ENCODE peak calls at places on chromosome 7, in five cellular contexts. U is stimulated activated CD4-positive, alpha-beta T cell treated with anti-CD3 and anti-CD28 coated beads, Interleukin-1b, Interleukin-23, amount 100 ng/mL, for 4 hours; C is mucosa of gallbladder; N is neural progenitor cell; Z is Daoy. K is an unnamed sample.
A peak's percentile ranks its signal among the peaks of the same experiment; 100 is the strongest.

GRCh38 chr7:47080816-47081215 is 501.1 kb downstream of the TNS3 start:
- DNase-seq in U (no peak), C (no peak), Z (no peak), N (no peak), K (peak; percentile 23)

GRCh38 chr7:29619111-29619510 is 55.5 kb downstream of the PRR15 start:
- DNase-seq in Z (no peak), C (no peak), N (no peak), U (no peak), K (no peak)

GRCh38 chr7:26153246-26153822 is 1.3 kb downstream of the NFE2L3 start:
- DNase-seq in N (peak; percentile 18), Z (peak; percentile 61), C (no peak), U (no peak), K (no peak)

GRCh38 chr7:5390918-5391317 is 32.7 kb downstream of the TNRC18 start:
- DNase-seq in N (no peak), U (no peak), C (no peak), Z (no peak), K (no peak)

GRCh38 chr7:149772821-149773425 is 465 bp downstream of the ZNF467 start:
- DNase-seq in C (no peak), Z (no peak), U (no peak), N (peak; percentile 60), K (no peak)

GRCh38 chr7:108202743-108203142 is 72.6 kb upstream of the LAMB4 start:
- DNase-seq in C (no peak), U (no peak), N (no peak), Z (no peak), K (no peak)

GRCh38 chr7:107119376-107120100 is 49.3 kb upstream of the HBP1 start:
- DNase-seq in Z (no peak), N (no peak), U (no peak), C (no peak), K (no peak)

GRCh38 chr7:1804310-1804709 is 134.2 kb downstream of the ELFN1 start:
- DNase-seq in U (no peak), C (no peak), Z (no peak), N (no peak), K (no peak)

GRCh38 chr7:139490130-139490529 is 6.7 kb upstream of the KLRG2 start:
- DNase-seq in U (no peak), N (no peak), Z (no peak), C (peak; percentile 70), K (no peak)

GRCh38 chr7:106462365-106462859 is 177.6 kb upstream of the NAMPT start:
- DNase-seq in C (no peak), Z (peak; percentile 27), U (peak; percentile 18), N (peak; percentile 11), K (no peak)

GRCh38 chr7:34471844-34472243 is 186.2 kb upstream of the NPSR1 start:
- DNase-seq in U (no peak), C (no peak), N (no peak), Z (no peak), K (no peak)

GRCh38 chr7:24762771-24763170 is 5.5 kb upstream of the GSDME start:
- DNase-seq in Z (no peak), N (no peak), U (no peak), C (no peak), K (no peak)

GRCh38 chr7:130273863-130274262 is 7.2 kb downstream of the CPA2 start:
- DNase-seq in C (no peak), U (no peak), Z (no peak), N (peak; percentile 48), K (no peak)

GRCh38 chr7:123004931-123005330 is 9.4 kb upstream of the TAS2R16 start:
- DNase-seq in Z (no peak), C (no peak), U (no peak), N (no peak), K (no peak)

GRCh38 chr7:70032673-70033072 is 434.4 kb downstream of the AUTS2 start:
- DNase-seq in U (no peak), N (no peak), C (no peak), Z (no peak), K (no peak)

GRCh38 chr7:151687523-151688235 is 168.0 kb upstream of the RHEB start:
- DNase-seq in U (no peak), Z (peak; percentile 100), C (peak; percentile 83), N (peak; percentile 54), K (peak; percentile 69)

GRCh38 chr7:45564485-45564884 is 9.7 kb upstream of the ADCY1 start:
- DNase-seq in U (no peak), C (no peak), Z (no peak), N (no peak), K (no peak)